ENCODE peak calls at places on chromosomes 7 and 10, in eight cellular contexts. H, P, U, M, E, N, X and C are unnamed samples.

GRCh38 chr10:98016781-98017475 is 13.5 kb downstream of the CRTAC1 start:
- DNase-seq in H (no peak), P (no peak), U (no peak), M (no peak), E (no peak), N (no peak), X (no peak), C (no peak)

GRCh38 chr7:116218051-116218645 is 7.8 kb downstream of the TES start:
- DNase-seq in H (peak), P (no peak), U (peak), M (no peak), E (no peak), N (peak), X (peak), C (no peak)

GRCh38 chr10:24700911-24701310 is 22.8 kb downstream of the ARHGAP21 start:
- DNase-seq in H (no peak), P (no peak), U (no peak), M (no peak), E (no peak), N (no peak), X (no peak), C (no peak)

GRCh38 chr10:47405829-47406547 is 21.9 kb upstream of the ZNF488 start:
- DNase-seq in H (no peak), P (no peak), U (no peak), M (peak), E (no peak), N (no peak), X (no peak), C (no peak)

GRCh38 chr10:123354521-123354920 is 200.3 kb downstream of the BUB3 start:
- DNase-seq in H (no peak), P (no peak), U (no peak), M (no peak), E (no peak), N (no peak), X (no peak), C (no peak)

GRCh38 chr10:132229096-132229495 is 42.3 kb downstream of the DPYSL4 start:
- DNase-seq in H (no peak), P (no peak), U (no peak), M (no peak), E (no peak), N (peak), X (no peak), C (no peak)

GRCh38 chr7:147519062-147519461 is 1071.5 kb upstream of the C7orf33 start:
- DNase-seq in H (no peak), P (peak), U (no peak), M (no peak), E (no peak), N (no peak), X (peak), C (no peak)

GRCh38 chr10:118447478-118447877 is 105.4 kb upstream of the FAM204A start:
- DNase-seq in H (no peak), P (peak), U (no peak), M (peak), E (no peak), N (peak), X (peak), C (no peak)

GRCh38 chr7:7190142-7190541 is 7.8 kb downstream of the C1GALT1 start:
- DNase-seq in H (peak), P (peak), U (no peak), M (no peak), E (no peak), N (peak), X (peak), C (no peak)

GRCh38 chr10:16986406-16987128 is 143.0 kb downstream of the CUBN start:
- DNase-seq in H (peak), P (peak), U (no peak), M (no peak), E (no peak), N (peak), X (peak), C (no peak)

GRCh38 chr7:130273081-130273699 is 6.5 kb downstream of the CPA2 start:
- DNase-seq in H (peak), P (peak), U (no peak), M (peak), E (no peak), N (no peak), X (no peak), C (peak)

GRCh38 chr7:64494912-64495461 is 67.9 kb downstream of the ZNF680 start:
- DNase-seq in H (no peak), P (no peak), U (no peak), M (no peak), E (no peak), N (no peak), X (no peak), C (no peak)

GRCh38 chr7:159075563-159076238 is 69.0 kb downstream of the VIPR2 start:
- DNase-seq in H (no peak), P (no peak), U (no peak), M (no peak), E (no peak), N (no peak), X (no peak), C (no peak)

GRCh38 chr7:105487559-105488218 is 34.4 kb downstream of the PUS7 start:
- DNase-seq in H (peak), P (peak), U (no peak), M (no peak), E (no peak), N (peak), X (peak), C (no peak)

GRCh38 chr10:120632936-120633335 is 175.9 kb downstream of the PLPP4 start:
- DNase-seq in H (no peak), P (no peak), U (no peak), M (no peak), E (no peak), N (no peak), X (no peak), C (no peak)

GRCh38 chr7:18936265-18936664 is 181.2 kb downstream of the TWIST1 start:
- DNase-seq in H (peak), P (peak), U (no peak), M (no peak), E (no peak), N (peak), X (peak), C (no peak)

GRCh38 chr7:99141756-99142726 is 1.9 kb downstream of the SMURF1 start:
- DNase-seq in H (peak), P (peak), U (no peak), M (peak), E (no peak), N (peak), X (peak), C (no peak)

GRCh38 chr10:21022821-21023220 is 125.7 kb upstream of the NEBL start:
- DNase-seq in H (no peak), P (no peak), U (no peak), M (no peak), E (no peak), N (no peak), X (no peak), C (no peak)

GRCh38 chr7:116139007-116139406 is 71.3 kb upstream of the TES start:
- DNase-seq in H (peak), P (no peak), U (no peak), M (no peak), E (no peak), N (peak), X (no peak), C (no peak)

GRCh38 chr7:76234931-76235441 is 33.3 kb downstream of the SRRM3 start:
- DNase-seq in H (peak), P (peak), U (peak), M (peak), E (no peak), N (peak), X (peak), C (no peak)

GRCh38 chr10:73338801-73339368 is 19.8 kb downstream of the CFAP70 start:
- DNase-seq in H (no peak), P (no peak), U (peak), M (no peak), E (no peak), N (no peak), X (no peak), C (no peak)

GRCh38 chr7:137476937-137477336 is 133.4 kb upstream of the PTN start:
- DNase-seq in H (peak), P (peak), U (no peak), M (no peak), E (no peak), N (peak), X (no peak), C (no peak)

GRCh38 chr7:21767300-21767900 is 178.3 kb downstream of the CDCA7L start:
- DNase-seq in H (peak), P (peak), U (peak), M (no peak), E (no peak), N (peak), X (peak), C (peak)

GRCh38 chr7:33062023-33062781 is at the start of gene NT5C3A:
- DNase-seq in H (no peak), P (no peak), U (no peak), M (no peak), E (no peak), N (peak), X (peak), C (no peak)

GRCh38 chr7:32941996-32942782 is 15.1 kb upstream of the FKBP9 start:
- DNase-seq in H (peak), P (peak), U (no peak), M (peak), E (no peak), N (peak), X (peak), C (no peak)

GRCh38 chr7:138195207-138195606 is 118.9 kb downstream of the AKR1D1 start:
- DNase-seq in H (no peak), P (no peak), U (no peak), M (no peak), E (no peak), N (no peak), X (no peak), C (no peak)

GRCh38 chr10:49285232-49285631 is 13.7 kb upstream of the C10orf71 start:
- DNase-seq in H (no peak), P (peak), U (no peak), M (no peak), E (no peak), N (peak), X (no peak), C (no peak)

GRCh38 chr7:156537006-156537405 is 103.6 kb upstream of the RNF32 start:
- DNase-seq in H (no peak), P (no peak), U (no peak), M (no peak), E (no peak), N (no peak), X (no peak), C (no peak)

GRCh38 chr10:98242823-98243222 is 25.2 kb downstream of the LOXL4 start:
- DNase-seq in H (peak), P (peak), U (no peak), M (no peak), E (no peak), N (peak), X (peak), C (no peak)

GRCh38 chr7:139541600-139542307 is 18.3 kb downstream of the CLEC2L start:
- DNase-seq in H (no peak), P (no peak), U (no peak), M (no peak), E (no peak), N (no peak), X (no peak), C (no peak)

GRCh38 chr7:130485734-130486113 is 6.2 kb upstream of the MEST start:
- DNase-seq in H (no peak), P (no peak), U (no peak), M (no peak), E (no peak), N (no peak), X (no peak), C (no peak)

GRCh38 chr7:71591876-71592275 is 459.9 kb downstream of the GALNT17 start:
- DNase-seq in H (no peak), P (no peak), U (no peak), M (no peak), E (no peak), N (no peak), X (no peak), C (no peak)

GRCh38 chr7:156156734-156157408 is 344.6 kb upstream of the SHH start:
- DNase-seq in H (no peak), P (no peak), U (peak), M (no peak), E (no peak), N (no peak), X (no peak), C (no peak)

GRCh38 chr7:1457949-1458675 is 1.2 kb downstream of the MICALL2 start:
- DNase-seq in H (no peak), P (no peak), U (no peak), M (no peak), E (no peak), N (no peak), X (peak), C (no peak)

GRCh38 chr10:725786-726185 is 36.3 kb upstream of the DIP2C start:
- DNase-seq in H (no peak), P (peak), U (no peak), M (no peak), E (no peak), N (peak), X (peak), C (no peak)

GRCh38 chr10:69230128-69230527 is 10.0 kb downstream of the HKDC1 start:
- DNase-seq in H (no peak), P (no peak), U (no peak), M (no peak), E (no peak), N (no peak), X (no peak), C (no peak)

GRCh38 chr10:69232252-69232651 is 12.1 kb downstream of the HKDC1 start:
- DNase-seq in H (peak), P (peak), U (peak), M (no peak), E (no peak), N (peak), X (peak), C (no peak)

GRCh38 chr10:69226919-69227450 is 6.9 kb downstream of the HKDC1 start:
- DNase-seq in H (no peak), P (no peak), U (no peak), M (no peak), E (no peak), N (no peak), X (no peak), C (no peak)

GRCh38 chr10:69228151-69228550 is 8.0 kb downstream of the HKDC1 start:
- DNase-seq in H (no peak), P (no peak), U (no peak), M (no peak), E (no peak), N (no peak), X (no peak), C (no peak)

GRCh38 chr10:69229565-69229886 is 9.4 kb downstream of the HKDC1 start:
- DNase-seq in H (no peak), P (no peak), U (no peak), M (no peak), E (no peak), N (no peak), X (no peak), C (no peak)
- H3K4me3 ChIP-seq in H (no peak), P (no peak), U (no peak), M (no peak), E (no peak), N (no peak), X (no peak), C (no peak)

DNA sequence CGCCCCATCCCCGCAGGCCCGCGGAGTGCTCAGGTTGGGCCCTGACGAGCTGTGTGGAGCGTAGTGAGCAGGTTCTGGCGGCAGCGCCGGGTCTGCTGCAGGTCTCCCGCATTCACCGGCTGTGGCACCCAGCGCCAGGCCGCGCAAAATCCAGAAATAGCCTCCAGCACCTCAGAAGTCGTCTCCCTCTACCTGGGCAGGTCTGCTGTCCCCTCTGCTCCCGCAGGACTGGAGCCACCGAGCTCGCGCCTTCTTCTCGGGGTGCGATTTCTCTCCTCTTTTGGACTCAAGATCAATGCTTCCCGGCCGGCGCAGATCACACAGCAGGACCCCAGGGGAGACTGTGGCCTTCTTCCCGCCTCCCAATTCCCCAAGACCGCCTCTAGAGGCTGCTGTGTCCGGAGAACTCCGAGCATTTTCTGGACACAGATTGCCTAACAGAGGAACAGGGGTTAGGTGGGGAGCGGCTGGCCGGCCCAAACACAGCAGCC is 8.4 kb downstream of the TLX1 start:
- DNase-seq in H (no peak), P (no peak), U (no peak), M (no peak), E (no peak), N (peak), X (no peak), C (no peak)
- H3K4me3 ChIP-seq in H (no peak), P (no peak), U (no peak), M (no peak), E (no peak), N (no peak), X (no peak), C (no peak)

DNA sequence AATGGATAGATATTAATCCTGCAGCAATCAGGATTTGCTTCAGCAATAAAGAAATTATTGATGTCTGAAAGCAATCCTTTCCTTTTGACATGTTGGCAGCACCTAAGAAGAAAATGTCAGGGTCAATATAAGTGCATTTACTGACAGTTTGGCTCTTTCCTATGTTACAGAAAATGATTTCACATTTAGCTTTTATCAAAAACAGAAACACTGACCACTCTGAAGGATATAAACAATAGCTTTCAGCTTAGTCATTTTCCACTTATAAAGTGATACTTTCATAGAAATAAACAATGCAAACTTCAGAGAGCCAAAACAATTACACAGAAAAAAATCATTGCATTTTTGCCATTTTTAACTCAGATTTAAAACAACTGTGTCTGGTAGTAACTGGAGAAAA is 325.6 kb upstream of the KAT6B start:
- DNase-seq in H (peak), P (peak), U (no peak), M (no peak), E (no peak), N (peak), X (peak), C (no peak)
- H3K4me3 ChIP-seq in H (no peak), P (no peak), U (no peak), M (no peak), E (no peak), N (no peak), X (no peak), C (no peak)

GRCh38 chr7:27141138-27141537 is 2.3 kb downstream of the HOXA5 start:
- DNase-seq in H (no peak), P (no peak), U (no peak), M (no peak), E (no peak), N (no peak), X (no peak), C (no peak)

GRCh38 chr7:27137603-27138410 is 5.7 kb downstream of the HOXA5 start:
- DNase-seq in H (peak), P (no peak), U (no peak), M (no peak), E (no peak), N (no peak), X (no peak), C (no peak)

GRCh38 chr7:27139335-27140107 is 4.0 kb downstream of the HOXA5 start:
- DNase-seq in H (no peak), P (no peak), U (no peak), M (no peak), E (no peak), N (no peak), X (no peak), C (no peak)

GRCh38 chr7:27140108-27140842 is 3.2 kb downstream of the HOXA5 start:
- DNase-seq in H (no peak), P (no peak), U (no peak), M (no peak), E (no peak), N (no peak), X (no peak), C (no peak)

GRCh38 chr7:27138987-27139334 is 4.5 kb downstream of the HOXA5 start:
- DNase-seq in H (no peak), P (no peak), U (no peak), M (no peak), E (no peak), N (no peak), X (no peak), C (no peak)
- H3K4me3 ChIP-seq in H (peak), P (no peak), U (no peak), M (no peak), E (peak), N (no peak), X (no peak), C (no peak)

GRCh38 chr10:53702489-53702888 is 929.9 kb upstream of the MBL2 start:
- DNase-seq in H (no peak), P (no peak), U (no peak), M (no peak), E (no peak), N (no peak), X (no peak), C (no peak)

GRCh38 chr10:53699684-53700083 is 927.1 kb upstream of the MBL2 start:
- DNase-seq in H (no peak), P (no peak), U (no peak), M (no peak), E (no peak), N (no peak), X (no peak), C (no peak)

GRCh38 chr10:53697038-53697437 is 924.5 kb upstream of the MBL2 start:
- DNase-seq in H (no peak), P (no peak), U (no peak), M (no peak), E (no peak), N (no peak), X (no peak), C (no peak)

GRCh38 chr10:53699231-53699630 is 926.6 kb upstream of the MBL2 start:
- DNase-seq in H (no peak), P (no peak), U (no peak), M (no peak), E (no peak), N (no peak), X (no peak), C (no peak)

DNA sequence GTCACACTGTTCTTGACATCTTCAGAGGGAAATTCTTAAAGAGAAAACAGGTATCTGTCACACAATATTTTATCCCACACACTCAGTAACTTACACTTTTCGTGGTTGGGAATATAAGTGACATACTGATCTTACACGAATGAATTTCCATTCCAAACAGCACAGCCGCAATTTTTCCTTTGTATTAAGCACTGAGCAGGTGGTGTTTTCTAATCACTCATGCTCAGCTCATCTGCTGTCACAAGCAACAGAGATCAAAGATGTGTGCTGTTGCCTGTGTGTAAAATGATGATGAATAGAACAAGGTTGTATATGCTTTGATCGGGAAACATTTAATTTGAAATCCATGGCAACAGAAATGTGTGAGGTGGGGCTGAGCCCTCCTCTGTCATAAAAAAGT is 927.6 kb upstream of the MBL2 start:
- DNase-seq in H (no peak), P (no peak), U (no peak), M (no peak), E (no peak), N (no peak), X (no peak), C (no peak)
- H3K4me3 ChIP-seq in H (no peak), P (no peak), U (no peak), M (no peak), E (no peak), N (no peak), X (no peak), C (no peak)

DNA sequence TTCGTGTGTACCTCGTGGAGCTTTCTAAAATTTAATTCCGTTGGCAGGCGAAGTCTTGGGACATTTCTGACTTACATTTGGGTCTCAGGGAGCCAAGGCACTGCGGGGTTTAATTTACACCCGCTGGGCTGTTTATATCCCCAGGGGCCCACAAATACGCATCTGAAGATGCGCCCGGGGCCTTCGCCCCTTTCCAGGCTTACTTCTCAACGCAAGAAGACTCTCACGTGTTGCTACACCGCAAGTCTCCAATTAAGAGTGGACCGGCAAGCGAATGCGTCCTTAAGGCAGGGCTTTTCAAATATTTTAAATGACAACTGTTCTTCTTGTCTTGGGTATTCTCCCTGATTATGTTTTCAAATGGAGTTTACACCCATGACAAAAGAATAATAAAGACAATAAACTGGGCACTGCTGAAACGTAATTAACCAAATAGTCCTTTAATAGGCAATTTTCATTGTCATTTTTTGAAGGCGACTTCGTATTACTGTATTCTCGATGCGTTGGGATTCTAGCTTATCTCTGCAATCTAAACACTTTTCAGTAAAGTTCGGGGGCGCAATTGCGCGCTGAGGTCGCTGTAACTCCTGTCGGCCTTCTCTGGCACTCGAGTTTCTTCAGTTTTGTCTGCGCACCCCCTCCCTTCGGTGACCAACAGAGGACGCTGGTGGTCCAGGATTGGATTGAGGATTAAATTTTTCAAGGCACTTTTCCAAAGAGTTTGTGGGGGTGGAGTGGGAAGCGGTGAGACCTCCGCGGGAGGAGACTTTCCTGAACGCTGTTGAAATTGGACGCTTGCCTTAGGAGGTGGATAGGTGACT is 837 bp upstream of the IGFBP3 start:
- DNase-seq in H (peak), P (peak), U (peak), M (peak), E (no peak), N (peak), X (peak), C (peak)
- H3K4me3 ChIP-seq in H (peak), P (peak), U (no peak), M (peak), E (peak), N (peak), X (peak), C (peak)